ENCODE peak calls at places on chromosomes 2 and 18, in five cellular contexts. M is HepG2, N is upper lobe of left lung, G is GM12878, L is K562. S is an unnamed sample.
A peak's percentile ranks its signal among the peaks of the same experiment; 100 is the strongest.

GRCh38 chr2:27117995-27118524 is 868 bp downstream of the CGREF1 start:
- ATAC-seq in M (peak; percentile 16), N (no peak), G (no peak), L (no peak), S (no peak)

GRCh38 chr2:34147780-34148179 is 548.7 kb upstream of the FAM98A start:
- ATAC-seq in M (no peak), N (peak; percentile 10), G (no peak), L (no peak), S (no peak)

GRCh38 chr18:74745658-74746403 is 148.2 kb downstream of the ZNF407 start:
- ATAC-seq in M (peak; percentile 46), N (no peak), G (no peak), L (peak; percentile 52), S (no peak)

GRCh38 chr18:24068945-24069693 is 54.6 kb downstream of the TTC39C start:
- ATAC-seq in M (no peak), N (no peak), G (no peak), L (no peak), S (no peak)

GRCh38 chr2:160417745-160418397 is 75.7 kb downstream of the RBMS1 start:
- ATAC-seq in M (no peak), N (peak; percentile 22), G (no peak), L (no peak), S (no peak)

GRCh38 chr18:34292594-34292993 is 67.9 kb upstream of the NOL4 start:
- ATAC-seq in M (no peak), N (no peak), G (peak; percentile 53), L (no peak), S (no peak)

GRCh38 chr18:51668101-51668500 is 470.6 kb upstream of the MEX3C start:
- ATAC-seq in M (peak; percentile 83), N (peak; percentile 64), G (peak; percentile 90), L (peak; percentile 67), S (no peak)

GRCh38 chr2:105765415-105766299 is 20.9 kb downstream of the NCK2 start:
- ATAC-seq in M (no peak), N (no peak), G (peak; percentile 28), L (no peak), S (no peak)

GRCh38 chr2:37688771-37689468 is 17.5 kb upstream of the CDC42EP3 start:
- ATAC-seq in M (no peak), N (peak; percentile 88), G (no peak), L (no peak), S (peak; percentile 84)
- TF ChIP-seq EP300 in M (no peak), N (no peak), G (no peak), L (no peak), S (no peak)

DNA sequence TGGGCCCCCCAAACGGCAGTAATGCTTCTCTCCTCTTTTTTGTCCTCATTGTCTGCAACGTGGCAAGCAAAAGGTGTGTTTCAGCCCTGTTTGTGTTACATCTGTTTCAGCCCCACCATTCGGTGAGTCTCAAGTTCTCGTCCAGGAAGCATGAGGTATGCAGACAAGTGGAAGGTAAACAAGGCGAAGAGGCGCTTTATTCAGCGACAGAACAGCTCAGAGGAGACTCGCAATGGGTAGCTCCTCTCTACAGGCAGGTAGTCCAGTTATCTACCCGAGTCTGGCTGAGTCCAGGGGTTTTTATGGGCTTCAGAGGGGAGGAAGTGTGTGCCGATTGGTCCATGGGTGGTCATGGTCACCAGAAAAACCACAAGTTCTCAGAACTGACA is 733.4 kb upstream of the CDH7 start:
- ATAC-seq in M (peak; percentile 29), N (no peak), G (no peak), L (no peak), S (no peak)
- TF ChIP-seq POLR2AphosphoS5 in M (no peak), N (no peak), G (no peak), L (no peak), S (no peak)

DNA sequence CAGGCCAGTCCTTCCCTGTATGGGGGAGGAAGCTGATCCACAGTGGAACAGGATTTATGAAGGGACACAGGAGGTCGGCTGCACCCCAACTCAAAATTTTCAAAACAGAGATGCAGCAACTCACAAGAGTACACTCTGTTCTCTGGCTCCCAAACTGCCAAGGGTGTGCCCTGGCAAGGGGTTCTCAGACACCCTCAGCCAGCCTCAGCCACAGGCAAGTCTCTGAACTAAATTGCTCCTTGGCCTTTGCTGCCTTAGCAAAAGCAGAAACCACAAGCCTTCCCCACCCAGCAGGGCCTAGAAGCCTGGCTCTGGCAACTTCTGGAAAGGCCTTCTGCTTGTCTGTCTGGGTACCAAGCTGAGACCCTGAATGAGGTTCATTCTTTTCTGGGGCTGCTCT is 36.6 kb downstream of the RHOB start:
- ATAC-seq in M (no peak), N (peak; percentile 85), G (no peak), L (no peak), S (peak; percentile 84)
- TF ChIP-seq EP300 in M (no peak), N (no peak), G (no peak), L (no peak), S (no peak)

GRCh38 chr18:3177902-3178687 is 41.7 kb downstream of the MYOM1 start:
- ATAC-seq in M (no peak), N (peak; percentile 88), G (peak; percentile 91), L (peak; percentile 71), S (peak; percentile 76)
- TF ChIP-seq POLR2AphosphoS5 in M (no peak), N (peak; percentile 57), G (peak; percentile 85), L (no peak), S (peak; percentile 43)

DNA sequence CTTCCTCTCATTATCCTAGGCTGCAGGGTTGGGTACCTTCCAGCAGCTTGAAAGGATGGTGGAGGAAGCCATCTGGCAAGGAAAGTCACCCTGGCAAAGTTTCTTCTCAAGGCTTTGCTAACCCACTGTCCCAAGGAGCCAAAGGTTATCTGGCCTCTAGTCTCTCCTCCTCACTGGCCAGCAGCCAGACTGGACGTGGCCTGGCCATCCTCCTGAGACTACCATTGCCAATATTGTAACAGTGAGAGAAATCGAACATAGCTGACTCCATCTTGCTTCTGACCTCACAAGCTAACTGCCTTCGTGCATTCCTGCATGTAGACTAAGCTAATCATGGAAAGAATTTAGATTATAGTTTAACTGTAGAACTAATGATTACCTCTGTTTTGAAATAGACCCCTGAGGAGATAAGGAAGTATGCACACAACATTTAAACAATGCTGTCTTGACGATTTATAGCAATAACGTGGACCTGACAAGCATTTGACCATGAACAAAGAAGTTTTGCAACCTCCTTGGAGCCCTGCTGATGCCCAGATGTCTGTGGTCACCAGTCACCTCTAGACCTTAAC is 7.8 kb upstream of the ANXA4 start:
- ATAC-seq in M (peak; percentile 81), N (peak; percentile 73), G (no peak), L (peak; percentile 62), S (no peak)
- TF ChIP-seq EP300 in M (no peak), N (no peak), G (no peak), L (no peak), S (no peak)

GRCh38 chr2:84486436-84487115 is 27.5 kb upstream of the SUCLG1 start:
- ATAC-seq in M (peak; percentile 75), N (peak; percentile 25), G (no peak), L (no peak), S (no peak)
- TF ChIP-seq POLR2AphosphoS5 in M (no peak), N (no peak), G (no peak), L (no peak), S (no peak)

DNA sequence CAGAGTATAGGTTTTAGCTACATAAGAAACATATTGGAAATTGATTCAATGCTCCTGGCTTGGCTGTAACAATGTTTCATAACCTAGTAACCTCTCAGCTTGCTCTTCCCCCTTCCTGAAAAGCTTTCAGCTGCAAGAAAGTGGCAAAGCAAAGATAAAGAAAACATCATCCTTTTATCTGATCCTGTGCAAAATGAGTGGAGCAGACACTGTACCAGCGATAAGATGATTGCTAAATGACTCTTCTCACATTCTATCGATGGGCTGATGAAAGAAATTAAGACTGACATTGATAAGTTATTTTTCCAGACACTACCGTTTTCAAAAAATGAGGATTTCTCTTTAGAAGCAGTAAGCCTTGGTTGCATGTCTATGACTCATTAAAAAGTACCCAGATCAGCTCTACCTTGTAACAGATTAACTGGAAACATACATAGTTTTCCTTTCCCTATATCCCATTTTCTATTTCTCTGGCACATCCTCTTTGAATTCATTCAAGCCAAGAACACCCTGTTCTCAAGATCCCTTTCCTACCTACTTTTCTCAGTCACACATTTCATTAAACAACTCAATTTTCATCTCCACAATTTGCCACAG is 87.1 kb upstream of the LYPD1 start:
- ATAC-seq in M (no peak), N (no peak), G (peak; percentile 20), L (no peak), S (no peak)
- TF ChIP-seq EP300 in M (no peak), N (no peak), G (no peak), L (no peak), S (no peak)

GRCh38 chr2:36406296-36406695 is 50.7 kb downstream of the CRIM1 start:
- ATAC-seq in M (no peak), N (no peak), G (no peak), L (no peak), S (no peak)
- TF ChIP-seq POLR2AphosphoS5 in M (no peak), N (no peak), G (no peak), L (no peak), S (no peak)

DNA sequence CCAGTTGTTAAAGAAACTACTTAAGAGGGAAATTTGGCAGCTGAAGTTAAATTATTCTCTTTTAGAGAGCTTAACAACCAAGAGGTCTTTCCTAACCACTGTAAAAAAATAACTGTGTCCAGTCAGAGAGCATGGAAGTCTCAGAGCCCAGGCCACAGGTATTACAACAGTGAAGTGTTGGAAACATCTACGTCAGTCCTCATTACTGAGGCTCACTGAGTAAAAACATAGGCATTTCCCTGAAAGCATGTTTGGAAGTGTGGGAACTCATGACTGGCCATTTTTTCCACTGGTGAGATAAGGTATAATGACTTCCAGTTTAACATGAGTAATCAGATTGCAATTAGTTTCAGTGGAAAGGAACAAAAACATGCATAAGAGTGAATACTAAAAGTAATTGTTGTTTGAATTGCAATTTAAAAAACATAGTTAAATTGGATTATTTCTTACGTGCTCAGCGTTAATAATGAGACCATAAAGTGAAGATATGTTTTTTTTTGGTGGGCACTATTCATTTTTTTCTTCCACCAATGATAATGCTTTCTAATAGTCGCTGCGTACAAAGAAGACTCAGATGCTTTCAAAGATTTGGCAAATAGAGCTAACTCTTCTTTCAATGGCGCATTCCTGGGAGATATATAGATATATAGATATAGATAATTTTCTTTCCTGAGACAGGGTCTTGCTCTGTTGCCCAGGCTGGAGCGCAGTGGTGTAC is 60.8 kb downstream of the EFEMP1 start:
- ATAC-seq in M (no peak), N (peak; percentile 94), G (no peak), L (peak; percentile 39), S (peak; percentile 93)
- TF ChIP-seq EP300 in M (no peak), N (peak; percentile 89), G (no peak), L (no peak), S (no peak)

GRCh38 chr2:63881208-63881607 is 39.5 kb downstream of the UGP2 start:
- ATAC-seq in M (no peak), N (no peak), G (no peak), L (no peak), S (no peak)

GRCh38 chr2:63882395-63883130 is 40.9 kb downstream of the UGP2 start:
- ATAC-seq in M (peak; percentile 6), N (no peak), G (no peak), L (no peak), S (no peak)

GRCh38 chr2:63878486-63878885 is 36.8 kb downstream of the UGP2 start:
- ATAC-seq in M (no peak), N (no peak), G (no peak), L (no peak), S (no peak)

GRCh38 chr2:63879876-63880433 is 38.3 kb downstream of the UGP2 start:
- ATAC-seq in M (no peak), N (no peak), G (no peak), L (no peak), S (no peak)

DNA sequence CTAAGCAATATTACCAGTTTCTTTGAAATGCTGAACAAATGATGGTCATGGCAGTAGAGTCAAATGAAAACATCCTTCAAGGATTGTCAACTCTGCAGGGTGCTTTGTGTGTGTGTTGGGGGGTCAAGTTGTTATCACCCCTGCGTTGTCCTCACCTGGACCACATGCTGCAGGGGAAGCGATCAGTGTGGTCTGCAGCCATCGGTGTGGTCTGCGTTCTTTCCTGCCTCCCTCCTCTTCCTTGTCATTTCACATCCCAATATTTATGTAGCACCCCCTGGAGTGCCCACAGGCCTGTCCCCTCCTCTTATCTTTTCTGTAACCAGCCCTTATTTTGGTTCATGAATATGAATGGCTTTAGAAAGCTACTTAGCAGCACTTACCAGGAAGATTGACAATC is 38.9 kb downstream of the UGP2 start:
- ATAC-seq in M (peak; percentile 19), N (no peak), G (no peak), L (no peak), S (no peak)
- TF ChIP-seq POLR2AphosphoS5 in M (no peak), N (no peak), G (no peak), L (no peak), S (no peak)

S was measured in gastroesophageal sphincter.